ENCODE peak calls at places on chromosomes 4 and X, in five cellular contexts. One of them, this sample, is unnamed.

GRCh38 chr4:53529025-53529424 is 62.3 kb downstream of the LNX1 start:
- DNase-seq in NCI-H1417: no peak
- DNase-seq in suprapubic skin: no peak
- DNase-seq in HCT116: no peak
- DNase-seq in A673: no peak
- DNase-seq in this sample: no peak

GRCh38 chr4:3387154-3387942 is 54.4 kb upstream of the HGFAC start:
- DNase-seq in HCT116: no peak
- DNase-seq in NCI-H1417: no peak
- DNase-seq in A673: no peak
- DNase-seq in suprapubic skin: no peak
- DNase-seq in this sample: no peak

GRCh38 chr4:146472404-146472803 is 49.3 kb downstream of the SLC10A7 start:
- DNase-seq in A673: peak
- DNase-seq in NCI-H1417: peak
- DNase-seq in suprapubic skin: no peak
- DNase-seq in HCT116: no peak
- DNase-seq in this sample: no peak

GRCh38 chr4:110085131-110085530 is 113.3 kb downstream of the ELOVL6 start:
- DNase-seq in NCI-H1417: peak
- DNase-seq in A673: peak
- DNase-seq in suprapubic skin: no peak
- DNase-seq in HCT116: no peak
- DNase-seq in this sample: no peak

GRCh38 chrX:14922437-14922836 is 49.2 kb downstream of the MOSPD2 start:
- DNase-seq in NCI-H1417: no peak
- DNase-seq in A673: no peak
- DNase-seq in HCT116: no peak
- DNase-seq in suprapubic skin: no peak
- DNase-seq in this sample: no peak

GRCh38 chr4:148067307-148067916 is 335.5 kb downstream of the ARHGAP10 start:
- DNase-seq in HCT116: no peak
- DNase-seq in NCI-H1417: no peak
- DNase-seq in A673: no peak
- DNase-seq in suprapubic skin: no peak
- DNase-seq in this sample: peak

GRCh38 chr4:185895351-185895750 is 83.4 kb upstream of the SORBS2 start:
- DNase-seq in suprapubic skin: no peak
- DNase-seq in NCI-H1417: no peak
- DNase-seq in HCT116: no peak
- DNase-seq in A673: no peak
- DNase-seq in this sample: no peak

GRCh38 chr4:89489338-89489771 is 181.8 kb upstream of the GPRIN3 start:
- DNase-seq in NCI-H1417: no peak
- DNase-seq in suprapubic skin: no peak
- DNase-seq in HCT116: no peak
- DNase-seq in A673: no peak
- DNase-seq in this sample: no peak

GRCh38 chr4:56937262-56937661 is 29.6 kb downstream of the REST start:
- DNase-seq in suprapubic skin: no peak
- DNase-seq in A673: no peak
- DNase-seq in NCI-H1417: no peak
- DNase-seq in HCT116: peak
- DNase-seq in this sample: no peak

GRCh38 chrX:151715735-151716134 is at the start of gene FATE1:
- DNase-seq in A673: no peak
- DNase-seq in NCI-H1417: no peak
- DNase-seq in suprapubic skin: no peak
- DNase-seq in HCT116: no peak
- DNase-seq in this sample: no peak

GRCh38 chr4:78068481-78068880 is 11.4 kb downstream of the FRAS1 start:
- DNase-seq in suprapubic skin: no peak
- DNase-seq in A673: no peak
- DNase-seq in NCI-H1417: no peak
- DNase-seq in HCT116: no peak
- DNase-seq in this sample: no peak

GRCh38 chrX:53089224-53089842 is 4.6 kb upstream of the KANTR start:
- DNase-seq in suprapubic skin: peak
- DNase-seq in A673: peak
- DNase-seq in HCT116: peak
- DNase-seq in NCI-H1417: peak
- DNase-seq in this sample: peak

GRCh38 chr4:73817341-73817740 is 19.1 kb upstream of the CXCL6 start:
- DNase-seq in A673: no peak
- DNase-seq in NCI-H1417: no peak
- DNase-seq in HCT116: no peak
- DNase-seq in suprapubic skin: no peak
- DNase-seq in this sample: no peak

GRCh38 chr4:8846046-8846720 is 25.5 kb downstream of the HMX1 start:
- DNase-seq in suprapubic skin: peak
- DNase-seq in HCT116: no peak
- DNase-seq in A673: no peak
- DNase-seq in NCI-H1417: no peak
- DNase-seq in this sample: no peak

GRCh38 chrX:45716747-45717146 is 516.1 kb upstream of the DIPK2B start:
- DNase-seq in HCT116: no peak
- DNase-seq in suprapubic skin: no peak
- DNase-seq in A673: no peak
- DNase-seq in NCI-H1417: no peak
- DNase-seq in this sample: no peak

GRCh38 chr4:68732653-68733466 is 62.4 kb upstream of the UGT2B15 start:
- DNase-seq in A673: no peak
- DNase-seq in NCI-H1417: no peak
- DNase-seq in suprapubic skin: no peak
- DNase-seq in HCT116: no peak
- DNase-seq in this sample: no peak

GRCh38 chrX:479273-479981 is 92.7 kb upstream of the PPP2R3B start:
- DNase-seq in NCI-H1417: no peak
- DNase-seq in HCT116: no peak
- DNase-seq in suprapubic skin: no peak
- DNase-seq in A673: no peak
- DNase-seq in this sample: no peak

GRCh38 chr4:86730310-86730709 is 118.9 kb downstream of the SLC10A6 start:
- DNase-seq in suprapubic skin: no peak
- DNase-seq in HCT116: no peak
- DNase-seq in A673: no peak
- DNase-seq in NCI-H1417: no peak
- DNase-seq in this sample: no peak

GRCh38 chr4:31081375-31081774 is 361.2 kb downstream of the PCDH7 start:
- DNase-seq in NCI-H1417: no peak
- DNase-seq in HCT116: no peak
- DNase-seq in suprapubic skin: no peak
- DNase-seq in A673: no peak
- DNase-seq in this sample: no peak

GRCh38 chr4:113447695-113448265 is 313.8 kb downstream of the CAMK2D start:
- DNase-seq in A673: no peak
- DNase-seq in suprapubic skin: no peak
- DNase-seq in NCI-H1417: no peak
- DNase-seq in HCT116: no peak
- DNase-seq in this sample: no peak

GRCh38 chr4:132001542-132001941 is 1147.6 kb upstream of the PCDH10 start:
- DNase-seq in NCI-H1417: no peak
- DNase-seq in A673: no peak
- DNase-seq in HCT116: no peak
- DNase-seq in suprapubic skin: no peak
- DNase-seq in this sample: no peak

GRCh38 chr4:168666531-168666930 is 169.7 kb downstream of the PALLD start:
- DNase-seq in NCI-H1417: no peak
- DNase-seq in A673: peak
- DNase-seq in suprapubic skin: no peak
- DNase-seq in HCT116: no peak
- DNase-seq in this sample: no peak

GRCh38 chrX:20454117-20454516 is 187.4 kb upstream of the RPS6KA3 start:
- DNase-seq in suprapubic skin: no peak
- DNase-seq in A673: no peak
- DNase-seq in NCI-H1417: no peak
- DNase-seq in HCT116: no peak
- DNase-seq in this sample: no peak

GRCh38 chrX:110992611-110993010 is 103.4 kb upstream of the PAK3 start:
- DNase-seq in NCI-H1417: peak
- DNase-seq in HCT116: no peak
- DNase-seq in A673: peak
- DNase-seq in suprapubic skin: no peak
- DNase-seq in this sample: no peak

GRCh38 chr4:73674451-73674919 is 54.2 kb upstream of the RASSF6 start:
- DNase-seq in A673: no peak
- DNase-seq in NCI-H1417: no peak
- DNase-seq in HCT116: no peak
- DNase-seq in suprapubic skin: no peak
- DNase-seq in this sample: no peak

GRCh38 chrX:135522878-135523693 is 2.6 kb downstream of the INTS6L start:
- DNase-seq in NCI-H1417: no peak
- DNase-seq in HCT116: no peak
- DNase-seq in A673: no peak
- DNase-seq in suprapubic skin: no peak
- DNase-seq in this sample: no peak

GRCh38 chrX:54415534-54416350 is 24.5 kb upstream of the TSR2 start:
- DNase-seq in suprapubic skin: no peak
- DNase-seq in A673: no peak
- DNase-seq in NCI-H1417: no peak
- DNase-seq in HCT116: no peak
- DNase-seq in this sample: no peak

GRCh38 chr4:98685225-98686045 is 27.0 kb upstream of the TSPAN5 start:
- DNase-seq in suprapubic skin: no peak
- DNase-seq in HCT116: no peak
- DNase-seq in NCI-H1417: no peak
- DNase-seq in A673: no peak
- DNase-seq in this sample: no peak

GRCh38 chrX:72137846-72138455 is 6.2 kb upstream of the RTL5 start:
- DNase-seq in HCT116: no peak
- DNase-seq in NCI-H1417: no peak
- DNase-seq in suprapubic skin: no peak
- DNase-seq in A673: no peak
- DNase-seq in this sample: no peak

GRCh38 chr4:4754641-4755040 is 104.8 kb upstream of the MSX1 start:
- DNase-seq in suprapubic skin: no peak
- DNase-seq in NCI-H1417: no peak
- DNase-seq in HCT116: no peak
- DNase-seq in A673: no peak
- DNase-seq in this sample: no peak

GRCh38 chr4:183552274-183553146 is 47.7 kb downstream of the ING2 start:
- DNase-seq in suprapubic skin: no peak
- DNase-seq in HCT116: no peak
- DNase-seq in NCI-H1417: no peak
- DNase-seq in A673: no peak
- DNase-seq in this sample: no peak

GRCh38 chr4:146072381-146072780 is 103.1 kb upstream of the LSM6 start:
- DNase-seq in NCI-H1417: no peak
- DNase-seq in suprapubic skin: no peak
- DNase-seq in A673: no peak
- DNase-seq in HCT116: no peak
- DNase-seq in this sample: no peak

GRCh38 chr4:3364199-3364598 is 71.4 kb downstream of the RGS12 start:
- DNase-seq in NCI-H1417: no peak
- DNase-seq in A673: no peak
- DNase-seq in suprapubic skin: no peak
- DNase-seq in HCT116: no peak
- DNase-seq in this sample: no peak

GRCh38 chr4:48187813-48188212 is 53.8 kb upstream of the TXK start:
- DNase-seq in NCI-H1417: no peak
- DNase-seq in HCT116: no peak
- DNase-seq in A673: no peak
- DNase-seq in suprapubic skin: no peak
- DNase-seq in this sample: no peak

GRCh38 chr4:155559915-155560314 is 106.7 kb upstream of the GUCY1A1 start:
- DNase-seq in NCI-H1417: no peak
- DNase-seq in HCT116: no peak
- DNase-seq in suprapubic skin: no peak
- DNase-seq in A673: no peak
- DNase-seq in this sample: no peak

GRCh38 chr4:80462537-80463207 is 127.1 kb downstream of the CFAP299 start:
- DNase-seq in A673: no peak
- DNase-seq in NCI-H1417: no peak
- DNase-seq in HCT116: no peak
- DNase-seq in suprapubic skin: no peak
- DNase-seq in this sample: no peak

GRCh38 chr4:115648786-115649185 is 535.4 kb upstream of the NDST4 start:
- DNase-seq in HCT116: no peak
- DNase-seq in suprapubic skin: no peak
- DNase-seq in A673: no peak
- DNase-seq in NCI-H1417: no peak
- DNase-seq in this sample: no peak

This sample was measured in hypothalamus.